ENCODE peak calls at places on chromosomes 12 and 14, in nine cellular contexts. V is endothelial cell of umbilical vein, A is stomach, M is HCT116, X is GM12891, I is esophagus muscularis mucosa, W is HepG2, K is GM23338, C is prostate gland. R is an unnamed sample.

GRCh38 chr14:88815980-88816379 is 8.5 kb upstream of the TTC8 start:
- DNase-seq in V (no peak), A (no peak), M (no peak), X (no peak), I (no peak), W (no peak), K (no peak), C (no peak), R (no peak)

GRCh38 chr14:103316723-103317122 is 17.3 kb upstream of the EIF5 start:
- DNase-seq in V (no peak), A (no peak), M (no peak), X (no peak), I (no peak), W (no peak), K (peak), C (no peak), R (no peak)

GRCh38 chr12:63400746-63401145 is 249.7 kb upstream of the AVPR1A start:
- DNase-seq in V (peak), A (no peak), M (no peak), X (no peak), I (no peak), W (peak), K (no peak), C (no peak), R (no peak)

GRCh38 chr12:50207424-50207823 is 40.3 kb upstream of the CERS5 start:
- DNase-seq in V (no peak), A (no peak), M (no peak), X (no peak), I (no peak), W (no peak), K (no peak), C (no peak), R (no peak)

GRCh38 chr12:54340845-54341244 is 15.9 kb downstream of the COPZ1 start:
- DNase-seq in V (no peak), A (no peak), M (no peak), X (no peak), I (no peak), W (peak), K (no peak), C (no peak), R (no peak)

GRCh38 chr14:63011609-63012008 is 33.6 kb downstream of the KCNH5 start:
- DNase-seq in V (no peak), A (no peak), M (no peak), X (no peak), I (no peak), W (no peak), K (no peak), C (no peak), R (no peak)

GRCh38 chr14:22849212-22849819 is 12.9 kb downstream of the MMP14 start:
- DNase-seq in V (no peak), A (peak), M (no peak), X (no peak), I (no peak), W (no peak), K (peak), C (peak), R (no peak)

GRCh38 chr12:124506145-124506831 is 61.1 kb downstream of the NCOR2 start:
- DNase-seq in V (peak), A (peak), M (no peak), X (no peak), I (no peak), W (no peak), K (no peak), C (peak), R (no peak)

GRCh38 chr14:80456200-80456599 is 244.9 kb upstream of the DIO2 start:
- DNase-seq in V (no peak), A (no peak), M (no peak), X (no peak), I (no peak), W (no peak), K (no peak), C (no peak), R (no peak)

GRCh38 chr14:75837151-75837787 is 144.5 kb downstream of the TGFB3 start:
- DNase-seq in V (no peak), A (no peak), M (no peak), X (no peak), I (no peak), W (no peak), K (no peak), C (no peak), R (no peak)

GRCh38 chr12:29921307-29921706 is 137.6 kb upstream of the TMTC1 start:
- DNase-seq in V (peak), A (no peak), M (peak), X (no peak), I (no peak), W (peak), K (no peak), C (no peak), R (no peak)

GRCh38 chr12:75850751-75851462 is 180.7 kb downstream of the PHLDA1 start:
- DNase-seq in V (no peak), A (no peak), M (no peak), X (no peak), I (no peak), W (no peak), K (no peak), C (no peak), R (no peak)

GRCh38 chr12:132525833-132526455 is 36.0 kb downstream of the FBRSL1 start:
- DNase-seq in V (no peak), A (no peak), M (no peak), X (no peak), I (no peak), W (no peak), K (peak), C (no peak), R (no peak)

GRCh38 chr12:98998697-98999299 is 353.7 kb downstream of the APAF1 start:
- DNase-seq in V (peak), A (no peak), M (peak), X (peak), I (no peak), W (peak), K (peak), C (no peak), R (peak)

GRCh38 chr14:51846631-51847488 is 13.6 kb upstream of the GNG2 start:
- DNase-seq in V (peak), A (peak), M (no peak), X (no peak), I (no peak), W (no peak), K (peak), C (no peak), R (no peak)

GRCh38 chr12:90199008-90199407 is 490.4 kb upstream of the ATP2B1 start:
- DNase-seq in V (peak), A (no peak), M (no peak), X (no peak), I (no peak), W (no peak), K (no peak), C (no peak), R (no peak)

GRCh38 chr14:39179042-39179441 is 4.0 kb downstream of the PNN start:
- DNase-seq in V (no peak), A (no peak), M (no peak), X (no peak), I (no peak), W (no peak), K (no peak), C (no peak), R (no peak)

GRCh38 chr12:76341436-76342030 is 6.7 kb downstream of the BBS10 start:
- DNase-seq in V (peak), A (no peak), M (no peak), X (no peak), I (no peak), W (no peak), K (no peak), C (no peak), R (no peak)

GRCh38 chr14:64438181-64438839 is 27.0 kb upstream of the AKAP5 start:
- DNase-seq in V (peak), A (no peak), M (peak), X (no peak), I (no peak), W (no peak), K (no peak), C (no peak), R (no peak)

GRCh38 chr12:117819160-117819559 is 149.6 kb downstream of the KSR2 start:
- DNase-seq in V (no peak), A (no peak), M (no peak), X (no peak), I (no peak), W (no peak), K (no peak), C (no peak), R (no peak)

GRCh38 chr12:105783983-105784947 is 354.5 kb downstream of the NUAK1 start:
- DNase-seq in V (no peak), A (no peak), M (no peak), X (no peak), I (no peak), W (no peak), K (no peak), C (no peak), R (no peak)

GRCh38 chr12:25775968-25776367 is 182.5 kb upstream of the RASSF8 start:
- DNase-seq in V (peak), A (no peak), M (no peak), X (no peak), I (no peak), W (no peak), K (no peak), C (peak), R (no peak)

GRCh38 chr14:65117795-65118746 is 15.8 kb upstream of the MAX start:
- DNase-seq in V (no peak), A (no peak), M (no peak), X (no peak), I (peak), W (no peak), K (no peak), C (peak), R (no peak)

GRCh38 chr12:109595321-109595902 is 21.8 kb downstream of the MVK start:
- DNase-seq in V (no peak), A (no peak), M (no peak), X (no peak), I (no peak), W (no peak), K (no peak), C (no peak), R (no peak)

GRCh38 chr12:53287741-53288216 is 7.6 kb upstream of the PFDN5 start:
- DNase-seq in V (peak), A (peak), M (no peak), X (peak), I (no peak), W (peak), K (peak), C (peak), R (peak)

GRCh38 chr12:111024205-111024794 is 103.9 kb upstream of the MYL2 start:
- DNase-seq in V (peak), A (peak), M (peak), X (peak), I (no peak), W (peak), K (peak), C (peak), R (no peak)

GRCh38 chr12:114499338-114499737 is 93.4 kb upstream of the TBX5 start:
- DNase-seq in V (no peak), A (no peak), M (no peak), X (no peak), I (no peak), W (no peak), K (no peak), C (no peak), R (no peak)

GRCh38 chr12:80624986-80625530 is 82.4 kb upstream of the MYF6 start:
- DNase-seq in V (no peak), A (no peak), M (no peak), X (no peak), I (no peak), W (no peak), K (no peak), C (no peak), R (no peak)

GRCh38 chr14:90676859-90677258 is 139.4 kb downstream of the TTC7B start:
- DNase-seq in V (peak), A (no peak), M (no peak), X (no peak), I (no peak), W (no peak), K (no peak), C (no peak), R (no peak)

GRCh38 chr14:90676356-90676755 is 139.9 kb downstream of the TTC7B start:
- DNase-seq in V (no peak), A (no peak), M (no peak), X (no peak), I (no peak), W (no peak), K (no peak), C (no peak), R (no peak)

GRCh38 chr14:90678846-90679362 is 137.3 kb downstream of the TTC7B start:
- DNase-seq in V (no peak), A (no peak), M (no peak), X (no peak), I (no peak), W (no peak), K (no peak), C (no peak), R (no peak)

GRCh38 chr14:90678420-90678819 is 137.8 kb downstream of the TTC7B start:
- DNase-seq in V (no peak), A (no peak), M (no peak), X (no peak), I (no peak), W (no peak), K (no peak), C (no peak), R (no peak)

GRCh38 chr14:90677484-90678045 is 138.7 kb downstream of the TTC7B start:
- DNase-seq in V (peak), A (no peak), M (no peak), X (no peak), I (no peak), W (no peak), K (no peak), C (no peak), R (no peak)
- TF ChIP-seq POLR2AphosphoS5 in V (no peak), A (no peak), M (no peak), X (no peak), I (peak), W (no peak), K (no peak), C (no peak), R (no peak)

GRCh38 chr12:56247923-56248322 is 10.3 kb downstream of the ANKRD52 start:
- DNase-seq in V (no peak), A (no peak), M (no peak), X (no peak), I (no peak), W (no peak), K (no peak), C (no peak), R (no peak)

GRCh38 chr12:56241424-56242205 is 11.8 kb downstream of the SLC39A5 start:
- DNase-seq in V (no peak), A (no peak), M (no peak), X (no peak), I (no peak), W (no peak), K (no peak), C (no peak), R (no peak)

GRCh38 chr12:56244494-56244893 is 13.7 kb downstream of the ANKRD52 start:
- DNase-seq in V (no peak), A (no peak), M (no peak), X (no peak), I (no peak), W (no peak), K (no peak), C (no peak), R (no peak)

GRCh38 chr12:56242986-56243385 is 13.1 kb downstream of the SLC39A5 start:
- DNase-seq in V (no peak), A (no peak), M (no peak), X (no peak), I (no peak), W (no peak), K (no peak), C (no peak), R (no peak)

DNA sequence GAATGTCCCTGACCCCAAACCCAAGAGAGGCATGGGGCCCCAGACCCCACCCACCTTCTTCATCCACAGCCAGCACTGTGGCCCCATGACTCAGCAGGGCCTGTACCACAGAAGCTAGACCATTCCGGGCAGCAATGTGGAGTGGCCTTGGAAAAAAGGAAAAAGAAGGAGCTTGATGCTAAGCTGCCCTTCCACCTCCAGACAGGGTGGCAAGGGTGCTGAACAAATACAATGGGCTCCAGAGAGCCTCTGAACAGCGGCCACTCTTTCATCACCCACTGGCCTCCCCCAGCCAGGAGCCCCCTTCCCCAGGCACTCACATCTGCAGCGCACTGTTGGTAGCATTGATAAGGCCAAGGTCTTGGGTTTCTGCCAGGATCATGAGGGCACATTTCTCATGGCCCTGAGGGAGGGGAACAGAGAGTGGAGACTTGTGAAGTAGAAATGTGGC is 13.9 kb downstream of the SLC39A5 start:
- DNase-seq in V (no peak), A (peak), M (no peak), X (no peak), I (no peak), W (peak), K (no peak), C (no peak), R (no peak)
- TF ChIP-seq POLR2AphosphoS5 in V (no peak), A (no peak), M (no peak), X (no peak), I (no peak), W (no peak), K (no peak), C (no peak), R (no peak)

GRCh38 chr14:35535794-35536112 is 1.8 kb downstream of the INSM2 start:
- DNase-seq in V (no peak), A (no peak), M (no peak), X (no peak), I (no peak), W (no peak), K (no peak), C (no peak), R (no peak)
- TF ChIP-seq POLR2AphosphoS5 in V (no peak), A (no peak), M (no peak), X (no peak), I (no peak), W (no peak), K (no peak), C (no peak), R (no peak)

GRCh38 chr12:57848208-57848607 is 1.7 kb upstream of the CTDSP2 start:
- DNase-seq in V (no peak), A (no peak), M (no peak), X (no peak), I (no peak), W (no peak), K (no peak), C (no peak), R (no peak)

GRCh38 chr12:57844725-57845477 is 1.6 kb downstream of the CTDSP2 start:
- DNase-seq in V (no peak), A (peak), M (peak), X (peak), I (no peak), W (peak), K (peak), C (peak), R (no peak)

GRCh38 chr12:57846285-57846576 is 298 bp downstream of the CTDSP2 start:
- DNase-seq in V (no peak), A (peak), M (no peak), X (no peak), I (no peak), W (no peak), K (no peak), C (no peak), R (no peak)

GRCh38 chr12:57845478-57846284 is 848 bp downstream of the CTDSP2 start:
- DNase-seq in V (peak), A (peak), M (no peak), X (peak), I (no peak), W (peak), K (peak), C (peak), R (no peak)

DNA sequence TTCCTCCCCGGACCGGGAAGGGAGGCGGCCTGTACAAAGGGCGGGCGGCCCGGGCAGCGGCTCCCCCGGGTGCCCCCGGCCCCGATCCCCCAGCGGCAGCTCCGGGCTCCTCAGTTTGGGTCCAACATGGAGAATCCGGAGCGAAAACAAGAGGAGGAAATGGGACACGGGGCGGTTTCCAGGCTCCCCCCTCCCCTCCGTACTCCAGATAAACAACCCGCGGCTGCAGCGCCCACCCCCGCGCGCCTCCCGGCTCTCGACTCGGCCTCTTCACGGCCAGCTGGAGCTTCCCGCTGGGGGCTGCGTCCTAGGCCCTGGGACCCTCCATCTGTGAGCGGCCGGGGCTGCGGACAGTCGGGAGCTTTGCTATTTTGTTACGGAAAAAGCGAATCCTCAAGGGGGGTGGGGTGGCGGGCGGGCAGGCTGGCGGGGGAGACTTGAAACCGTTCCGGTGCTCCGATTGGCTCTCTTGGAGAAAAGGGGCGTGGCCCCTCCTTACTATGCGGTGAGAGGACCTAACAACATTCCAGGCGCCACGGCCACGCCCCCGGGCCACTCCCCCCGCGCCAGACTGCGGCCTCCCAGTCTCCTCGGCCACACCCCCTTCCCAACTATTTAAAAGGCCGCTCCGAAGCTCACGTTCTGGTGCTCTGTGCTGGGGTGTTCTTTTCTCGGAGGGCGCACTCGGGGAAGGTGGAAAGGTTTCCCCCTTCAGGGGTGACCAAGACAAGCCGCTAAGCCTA is at the start of gene CTDSP2:
- DNase-seq in V (peak), A (peak), M (peak), X (peak), I (peak), W (peak), K (peak), C (peak), R (peak)
- TF ChIP-seq POLR2AphosphoS5 in V (peak), A (peak), M (peak), X (no peak), I (peak), W (peak), K (peak), C (peak), R (peak)